ENCODE peak calls at places on chromosomes 16 and 17, in nine cellular contexts. C, W, H, N, K, O, T, P and L are unnamed samples.

GRCh38 chr16:29687755-29688154 is 8.8 kb downstream of the QPRT start:
- DNase-seq in P (no peak), H (no peak), O (no peak), N (no peak), T (no peak), K (no peak), W (no peak), C (no peak), L (no peak)

GRCh38 chr16:66617728-66618127 is 13.2 kb downstream of the CMTM3 start:
- DNase-seq in N (no peak), K (no peak), T (no peak), O (no peak), H (peak; percentile 8), W (no peak), C (no peak), P (no peak), L (no peak)

GRCh38 chr16:15435216-15435864 is 952 bp downstream of the BMERB1 start:
- DNase-seq in N (no peak), H (no peak), C (no peak), P (no peak), K (peak; percentile 5), T (no peak), O (no peak), W (no peak), L (no peak)

GRCh38 chr17:76997981-76998531 is 129.9 kb downstream of the MGAT5B start:
- DNase-seq in O (no peak), T (no peak), C (no peak), W (no peak), N (no peak), K (no peak), P (no peak), H (no peak), L (no peak)

GRCh38 chr16:19583665-19584300 is 28.3 kb downstream of the VPS35L start:
- DNase-seq in K (peak; percentile 58), W (peak; percentile 71), O (no peak), H (no peak), P (no peak), C (peak; percentile 30), T (no peak), N (no peak), L (no peak)

GRCh38 chr17:55383771-55384679 is 37.6 kb downstream of the MMD start:
- DNase-seq in P (no peak), W (no peak), C (peak; percentile 28), T (no peak), N (no peak), H (no peak), K (no peak), O (no peak), L (no peak)

GRCh38 chr16:83705856-83706255 is 101.9 kb upstream of the HSBP1 start:
- DNase-seq in H (no peak), O (no peak), P (no peak), N (no peak), W (no peak), K (no peak), C (no peak), T (no peak), L (no peak)

GRCh38 chr17:61411114-61411943 is 11.7 kb downstream of the TBX2 start:
- DNase-seq in P (peak; percentile 90), T (no peak), N (peak; percentile 83), C (peak; percentile 51), H (peak; percentile 66), K (peak; percentile 86), W (no peak), O (peak; percentile 67), L (peak; percentile 70)

GRCh38 chr17:80441133-80441578 is 26.2 kb downstream of the ENDOV start:
- DNase-seq in W (peak; percentile 86), P (no peak), N (peak; percentile 71), K (peak; percentile 40), T (no peak), C (no peak), O (no peak), H (no peak), L (peak; percentile 32)

GRCh38 chr16:50313596-50314483 is 47.5 kb downstream of the ADCY7 start:
- DNase-seq in P (peak; percentile 81), K (no peak), W (no peak), N (no peak), C (peak; percentile 25), T (no peak), H (peak; percentile 48), O (no peak), L (peak; percentile 44)

GRCh38 chr16:54216268-54217187 is 70.1 kb downstream of the IRX3 start:
- DNase-seq in N (no peak), H (no peak), T (no peak), K (no peak), P (no peak), O (peak; percentile 20), W (no peak), C (no peak), L (peak; percentile 39)

DNA sequence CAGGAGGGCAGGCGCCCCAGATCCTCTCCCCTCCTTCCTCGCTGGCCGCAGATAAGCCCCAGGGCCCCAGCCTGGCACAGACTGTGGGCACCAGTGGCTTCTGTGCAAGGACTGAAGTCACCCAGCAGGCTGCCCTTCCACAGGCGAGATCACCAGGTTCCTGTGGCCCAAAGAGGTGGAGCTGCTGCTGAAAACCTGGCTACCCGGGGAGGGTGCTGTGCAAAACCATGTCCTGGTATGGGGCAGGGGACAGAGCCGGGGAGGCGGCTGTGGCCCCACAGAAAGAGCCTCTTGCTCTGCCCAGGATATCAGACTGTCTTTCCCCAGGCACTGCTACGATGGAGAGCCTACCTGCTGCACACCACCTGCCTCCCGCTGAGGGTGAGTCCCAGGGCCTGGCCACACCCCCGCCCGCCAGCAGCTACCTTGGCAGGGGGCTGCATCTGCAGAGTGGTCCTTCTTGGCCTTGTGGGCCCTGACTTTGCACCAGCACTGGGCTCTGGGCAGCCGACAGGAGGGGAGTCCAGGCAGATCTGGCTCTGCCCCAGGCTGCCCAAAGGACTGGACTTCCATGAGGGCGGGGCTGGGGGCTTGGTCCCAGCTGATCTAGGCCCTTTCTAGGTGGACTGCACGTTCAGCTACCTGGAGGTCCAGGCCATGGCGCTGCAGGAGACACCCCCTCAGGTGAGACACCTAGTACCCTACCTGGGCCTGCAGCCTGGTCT is 615 bp downstream of the CARMIL2 start:
- DNase-seq in K (no peak), H (no peak), P (no peak), C (no peak), N (peak; percentile 64), T (no peak), W (peak; percentile 53), O (no peak), L (no peak)
- H3K4me3 ChIP-seq in K (no peak overlapping the region), H (peak overlapping the region; percentile 51), P (no peak overlapping the region), C (peak overlapping the region; percentile 53), N (no peak overlapping the region), T (no peak overlapping the region), W (peak overlapping the region; percentile 82), O (no peak overlapping the region), L (peak overlapping the region; percentile 56)

GRCh38 chr17:27990100-27990499 is 52.4 kb upstream of the NLK start:
- DNase-seq in N (no peak), K (no peak), O (no peak), H (no peak), C (no peak), W (no peak), T (no peak), P (no peak), L (no peak)

GRCh38 chr17:27990979-27991378 is 51.5 kb upstream of the NLK start:
- DNase-seq in C (no peak), W (no peak), N (no peak), H (no peak), O (no peak), K (no peak), T (no peak), P (no peak), L (no peak)

GRCh38 chr17:27993723-27994310 is 48.7 kb upstream of the NLK start:
- DNase-seq in H (no peak), P (no peak), N (no peak), T (no peak), W (no peak), C (no peak), K (peak; percentile 3), O (no peak), L (no peak)

GRCh38 chr17:27993161-27993695 is 49.2 kb upstream of the NLK start:
- DNase-seq in O (no peak), P (no peak), K (no peak), N (no peak), C (no peak), H (no peak), W (no peak), T (no peak), L (no peak)

DNA sequence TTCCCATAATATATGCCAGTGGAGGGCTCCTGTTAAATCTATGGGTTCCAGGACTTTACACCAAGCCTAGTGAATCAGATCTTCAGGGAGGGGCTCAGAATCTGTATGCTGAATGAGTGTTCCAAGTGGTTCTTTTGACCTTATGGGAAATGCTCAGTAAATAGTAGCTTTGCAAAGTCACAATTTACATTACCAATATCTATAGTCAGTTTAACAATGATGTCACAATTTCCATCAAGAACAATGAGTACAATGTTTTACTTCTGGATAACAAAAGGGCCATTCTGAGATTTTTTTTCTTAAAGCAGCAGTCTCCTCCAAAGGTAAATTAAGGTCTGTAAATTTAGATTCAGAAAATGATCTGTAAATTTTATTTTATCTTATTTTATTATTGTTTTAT is 50.9 kb upstream of the NLK start:
- DNase-seq in H (no peak), N (no peak), C (no peak), O (no peak), K (no peak), P (no peak), T (no peak), W (no peak), L (no peak)
- H3K4me3 ChIP-seq in H (no peak overlapping the region), N (no peak overlapping the region), C (no peak overlapping the region), O (no peak overlapping the region), K (no peak overlapping the region), P (no peak overlapping the region), T (no peak overlapping the region), W (no peak overlapping the region), L (no peak overlapping the region)

DNA sequence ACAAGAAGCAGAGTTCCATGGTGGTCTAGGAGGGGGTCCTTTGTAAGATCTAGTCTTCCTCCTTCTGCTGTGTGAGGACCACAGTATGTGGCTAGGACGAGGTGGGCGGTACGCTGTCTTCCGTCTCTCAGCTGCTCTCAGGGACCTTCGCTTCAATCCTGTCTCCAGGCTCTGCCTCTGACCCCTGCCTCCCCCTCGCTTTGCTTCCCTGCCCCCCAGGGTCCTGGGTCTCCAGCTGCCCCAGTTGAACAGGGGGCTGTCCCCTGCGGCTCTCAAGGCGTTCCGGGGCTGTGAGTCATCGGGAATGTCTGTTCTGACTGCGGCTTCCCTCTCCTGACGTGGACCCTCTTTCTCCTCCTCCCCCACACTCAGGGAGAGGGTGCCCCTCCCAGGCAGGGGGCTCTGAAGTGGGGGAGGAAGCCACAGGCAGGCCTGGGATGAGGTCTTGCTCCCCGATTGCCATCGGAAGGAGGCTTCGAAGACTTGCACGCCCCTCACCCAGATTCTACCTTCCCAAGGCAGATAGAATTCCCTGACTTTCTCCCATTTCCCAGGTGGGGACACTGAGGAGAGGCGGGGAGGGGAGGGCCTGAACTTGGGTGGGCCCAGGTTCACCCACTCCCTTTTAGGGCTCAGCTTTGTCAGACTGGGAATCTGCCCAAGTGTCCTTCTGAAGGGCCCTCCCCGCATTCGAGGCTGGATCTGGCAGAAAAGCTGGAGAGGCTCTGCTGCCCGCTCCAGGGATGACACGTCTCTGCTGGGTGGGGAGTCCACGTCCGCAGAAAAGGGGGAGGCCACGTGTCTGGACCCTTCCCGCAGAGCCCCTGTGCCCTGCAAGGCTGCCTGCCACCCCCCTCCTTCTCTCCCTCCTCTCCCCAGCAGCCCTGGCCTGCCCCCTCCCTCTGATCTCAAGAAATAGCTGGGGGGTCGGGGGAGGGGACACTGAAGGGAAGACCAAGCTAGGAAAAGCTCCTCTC is 9.1 kb upstream of the COL1A1 start:
- DNase-seq in C (no peak), P (peak; percentile 95), T (peak; percentile 98), W (no peak), N (no peak), O (peak; percentile 95), K (peak; percentile 84), H (peak; percentile 53), L (peak; percentile 63)
- H3K4me3 ChIP-seq in C (no peak overlapping the region), P (no peak overlapping the region), T (peak overlapping the region; percentile 31), W (no peak overlapping the region), N (no peak overlapping the region), O (no peak overlapping the region), K (peak overlapping the region; percentile 41), H (no peak overlapping the region), L (no peak overlapping the region)

GRCh38 chr17:40361925-40362695 is 2.4 kb downstream of the GJD3 start:
- DNase-seq in O (no peak), H (no peak), C (no peak), K (no peak), N (peak; percentile 58), W (no peak), P (peak; percentile 58), T (no peak), L (no peak)
- H3K4me3 ChIP-seq in O (no peak overlapping the region), H (no peak overlapping the region), C (peak overlapping the region; percentile 66), K (peak overlapping the region; percentile 67), N (no peak overlapping the region), W (peak overlapping the region; percentile 61), P (no peak overlapping the region), T (peak overlapping the region; percentile 51), L (peak overlapping the region; percentile 40)